ENCODE peak calls at places on chromosome 7, in nine cellular contexts. R is body of pancreas, P is gastrocnemius medialis, U is prostate gland, C is ovary, E is cardiac muscle cell, B is SJSA1, J is A549, I is adipocyte. L is an unnamed sample.

GRCh38 chr7:3302681-3303320 is 1.7 kb downstream of the SDK1 start:
- DNase-seq in R (no peak), P (no peak), U (no peak), C (no peak), E (no peak), B (no peak), J (no peak), I (no peak), L (no peak)

GRCh38 chr7:108609643-108610042 is 40.0 kb downstream of the DNAJB9 start:
- DNase-seq in R (no peak), P (no peak), U (no peak), C (no peak), E (no peak), B (no peak), J (no peak), I (no peak), L (no peak)

GRCh38 chr7:6026011-6026819 is 5.0 kb upstream of the ANKRD61 start:
- DNase-seq in R (peak; percentile 39), P (peak; percentile 89), U (peak; percentile 80), C (no peak), E (peak; percentile 40), B (peak; percentile 28), J (peak; percentile 74), I (no peak), L (peak; percentile 61)

GRCh38 chr7:37927739-37928444 is 7.5 kb downstream of the EPDR1 start:
- DNase-seq in R (no peak), P (no peak), U (no peak), C (no peak), E (peak; percentile 48), B (no peak), J (no peak), I (peak; percentile 79), L (no peak)

GRCh38 chr7:149804106-149804505 is 30.7 kb upstream of the ZNF467 start:
- DNase-seq in R (no peak), P (no peak), U (no peak), C (no peak), E (no peak), B (no peak), J (no peak), I (no peak), L (no peak)

GRCh38 chr7:33771422-33771821 is 133.9 kb upstream of the BMPER start:
- DNase-seq in R (no peak), P (no peak), U (no peak), C (no peak), E (no peak), B (no peak), J (no peak), I (no peak), L (no peak)

GRCh38 chr7:70710011-70710480 is 421.9 kb upstream of the GALNT17 start:
- DNase-seq in R (no peak), P (peak; percentile 44), U (peak; percentile 54), C (no peak), E (peak; percentile 43), B (no peak), J (no peak), I (peak; percentile 49), L (no peak)

GRCh38 chr7:155002411-155003214 is at the start of gene PAXIP1:
- DNase-seq in R (peak; percentile 43), P (peak; percentile 16), U (peak; percentile 15), C (no peak), E (no peak), B (peak; percentile 86), J (peak; percentile 24), I (peak; percentile 77), L (no peak)

GRCh38 chr7:46776790-46777189 is 805.1 kb downstream of the TNS3 start:
- DNase-seq in R (no peak), P (no peak), U (no peak), C (no peak), E (peak; percentile 66), B (peak; percentile 22), J (no peak), I (peak; percentile 54), L (no peak)

GRCh38 chr7:102992820-102993531 is 80.2 kb downstream of the LRRC17 start:
- DNase-seq in R (peak; percentile 48), P (no peak), U (no peak), C (no peak), E (peak; percentile 80), B (peak; percentile 12), J (no peak), I (peak; percentile 56), L (no peak)

GRCh38 chr7:48242846-48243245 is 71.6 kb downstream of the ABCA13 start:
- DNase-seq in R (no peak), P (no peak), U (no peak), C (no peak), E (no peak), B (no peak), J (no peak), I (no peak), L (no peak)

GRCh38 chr7:91182819-91183405 is 81.3 kb upstream of the FZD1 start:
- DNase-seq in R (no peak), P (no peak), U (no peak), C (no peak), E (peak; percentile 61), B (peak; percentile 68), J (no peak), I (peak; percentile 86), L (no peak)

DNA sequence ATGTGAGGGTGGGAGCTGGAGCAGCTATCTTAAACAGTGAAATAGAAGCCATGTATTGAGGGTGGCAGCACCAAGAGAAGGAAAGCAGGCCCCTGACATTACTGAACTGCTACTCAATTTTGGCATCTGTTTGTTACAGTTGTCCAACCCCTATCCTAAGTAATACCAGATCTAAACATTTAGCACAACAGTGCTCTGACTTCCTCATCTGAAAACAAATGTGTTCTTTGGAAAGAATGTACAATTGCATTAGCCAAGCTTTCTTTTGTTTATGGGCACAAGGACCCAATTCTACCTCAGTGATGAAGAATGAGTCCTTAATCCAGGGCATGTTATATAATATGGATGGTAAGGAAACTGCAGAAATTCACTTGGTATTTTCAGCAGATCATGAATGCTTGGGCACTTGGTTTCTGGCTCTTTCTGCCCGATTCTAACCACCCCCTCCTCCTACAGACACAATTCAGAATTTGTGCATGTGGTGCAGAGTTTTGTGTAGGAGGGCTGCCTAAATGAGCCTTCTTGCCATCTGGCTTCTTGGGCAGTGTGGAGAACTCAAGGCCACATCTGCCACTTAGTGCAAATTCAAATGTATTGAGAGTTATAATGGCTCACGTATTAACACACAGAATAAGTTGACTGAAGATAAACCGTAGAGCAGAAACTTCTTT is 36.9 kb upstream of the KMT2E start:
- DNase-seq in R (no peak), P (no peak), U (no peak), C (no peak), E (no peak), B (no peak), J (no peak), I (peak; percentile 61), L (no peak)
- H3K4me1 ChIP-seq in R (peaks cover 52% of the 10 kb centered on the region), P (peaks cover 67% of the 10 kb centered on the region), U (peaks cover 48% of the 10 kb centered on the region), C (peaks cover 15% of the 10 kb centered on the region), E (peaks cover 22% of the 10 kb centered on the region), B (peaks cover 74% of the 10 kb centered on the region), J (peaks cover 14% of the 10 kb centered on the region), I (peaks cover 72% of the 10 kb centered on the region), L (peaks cover 20% of the 10 kb centered on the region)

GRCh38 chr7:7212612-7213011 is 30.3 kb downstream of the C1GALT1 start:
- DNase-seq in R (no peak), P (no peak), U (no peak), C (no peak), E (peak; percentile 9), B (no peak), J (no peak), I (peak; percentile 41), L (no peak)
- H3K4me1 ChIP-seq in R (no peaks in the 10 kb centered on the region), P (no peaks in the 10 kb centered on the region), U (no peaks in the 10 kb centered on the region), C (no peaks in the 10 kb centered on the region), E (no peaks in the 10 kb centered on the region), B (no peaks in the 10 kb centered on the region), J (no peaks in the 10 kb centered on the region), I (peaks cover 4% of the 10 kb centered on the region), L (no peaks in the 10 kb centered on the region)

DNA sequence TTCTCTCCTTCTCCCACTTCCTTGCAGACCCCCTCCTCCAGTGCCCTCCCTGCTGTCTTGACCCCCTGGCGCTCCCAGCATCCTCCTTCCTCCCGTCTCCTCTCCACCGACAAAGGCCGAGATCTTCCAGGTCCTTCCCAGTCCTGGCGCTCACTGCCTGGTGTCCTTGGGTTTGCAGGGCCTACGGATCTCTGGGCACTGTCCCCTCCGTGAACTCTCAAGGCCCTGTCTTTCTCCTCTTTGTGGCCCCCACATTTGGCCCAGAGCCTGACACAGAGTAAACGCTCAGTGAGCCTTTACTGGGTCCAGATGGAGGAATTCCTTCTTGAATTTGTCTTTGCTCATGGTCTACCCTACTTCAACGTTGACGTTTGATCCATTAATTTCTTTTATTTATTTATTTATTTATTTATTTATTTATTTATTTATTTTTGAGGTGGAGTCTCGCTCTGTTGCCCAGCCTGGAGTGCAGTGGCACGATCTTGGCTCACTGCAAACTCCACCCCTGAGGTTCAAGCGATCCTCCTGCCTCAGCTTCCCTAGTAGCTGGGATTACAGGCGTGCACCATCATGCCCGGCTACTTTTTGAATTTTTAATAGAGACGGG is 29.7 kb downstream of the TMEM270 start:
- DNase-seq in R (no peak), P (no peak), U (no peak), C (no peak), E (peak; percentile 56), B (no peak), J (no peak), I (no peak), L (no peak)
- H3K4me1 ChIP-seq in R (peaks cover 15% of the 10 kb centered on the region), P (peaks cover 8% of the 10 kb centered on the region), U (peaks cover 16% of the 10 kb centered on the region), C (peaks cover 8% of the 10 kb centered on the region), E (peaks cover 8% of the 10 kb centered on the region), B (peaks cover 39% of the 10 kb centered on the region), J (peaks cover 35% of the 10 kb centered on the region), I (peaks cover 44% of the 10 kb centered on the region), L (no peaks in the 10 kb centered on the region)

GRCh38 chr7:100016209-100016901 is 959 bp downstream of the ZKSCAN1 start:
- DNase-seq in R (no peak), P (no peak), U (peak; percentile 49), C (no peak), E (peak; percentile 19), B (peak; percentile 30), J (no peak), I (peak; percentile 50), L (no peak)
- H3K4me1 ChIP-seq in R (peaks cover 74% of the 10 kb centered on the region), P (peaks cover 25% of the 10 kb centered on the region), U (peaks cover 13% of the 10 kb centered on the region), C (peaks cover 10% of the 10 kb centered on the region), E (peaks cover 3% of the 10 kb centered on the region), B (peaks cover 20% of the 10 kb centered on the region), J (peaks cover 16% of the 10 kb centered on the region), I (peaks cover 30% of the 10 kb centered on the region), L (peaks cover 14% of the 10 kb centered on the region)

GRCh38 chr7:104966022-104966421 is 48.0 kb upstream of the KMT2E start:
- DNase-seq in R (no peak), P (no peak), U (no peak), C (no peak), E (no peak), B (no peak), J (no peak), I (no peak), L (no peak)

GRCh38 chr7:104969183-104969582 is 44.8 kb upstream of the KMT2E start:
- DNase-seq in R (no peak), P (no peak), U (no peak), C (no peak), E (no peak), B (no peak), J (no peak), I (no peak), L (no peak)

GRCh38 chr7:104968648-104969047 is 45.4 kb upstream of the KMT2E start:
- DNase-seq in R (no peak), P (no peak), U (no peak), C (no peak), E (no peak), B (no peak), J (no peak), I (no peak), L (no peak)

GRCh38 chr7:104967088-104967487 is 46.9 kb upstream of the KMT2E start:
- DNase-seq in R (no peak), P (no peak), U (no peak), C (no peak), E (peak; percentile 48), B (no peak), J (no peak), I (no peak), L (no peak)

GRCh38 chr7:104967595-104967994 is 46.4 kb upstream of the KMT2E start:
- DNase-seq in R (no peak), P (no peak), U (no peak), C (no peak), E (peak; percentile 78), B (no peak), J (no peak), I (no peak), L (no peak)
- H3K4me1 ChIP-seq in R (peaks cover 29% of the 10 kb centered on the region), P (peaks cover 25% of the 10 kb centered on the region), U (peaks cover 11% of the 10 kb centered on the region), C (peaks cover 12% of the 10 kb centered on the region), E (no peaks in the 10 kb centered on the region), B (peaks cover 38% of the 10 kb centered on the region), J (peaks cover 19% of the 10 kb centered on the region), I (peaks cover 55% of the 10 kb centered on the region), L (peaks cover 3% of the 10 kb centered on the region)